ENCODE peak calls at places on chromosome 21, in eight cellular contexts. U, E, M, Z, Y, B, H and K are unnamed samples.
A peak's percentile ranks its signal among the peaks of the same experiment; 100 is the strongest.

GRCh38 chr21:42520628-42521253 is 7.1 kb downstream of the SLC37A1 start:
- DNase-seq in U (no peak), E (no peak), M (no peak), Z (no peak), Y (no peak), B (no peak), H (no peak), K (no peak)

GRCh38 chr21:33109574-33110339 is 39.8 kb downstream of the OLIG1 start:
- DNase-seq in U (no peak), E (no peak), M (no peak), Z (no peak), Y (no peak), B (no peak), H (no peak), K (peak; percentile 59)

GRCh38 chr21:31351973-31352372 is 7.9 kb upstream of the TIAM1 start:
- DNase-seq in U (no peak), E (no peak), M (no peak), Z (no peak), Y (no peak), B (no peak), H (no peak), K (no peak)

GRCh38 chr21:43832648-43833047 is 32.4 kb upstream of the AGPAT3 start:
- DNase-seq in U (no peak), E (no peak), M (no peak), Z (no peak), Y (no peak), B (no peak), H (no peak), K (no peak)

GRCh38 chr21:29277442-29277841 is 21.3 kb upstream of the BACH1 start:
- DNase-seq in U (no peak), E (no peak), M (no peak), Z (no peak), Y (no peak), B (no peak), H (no peak), K (no peak)

GRCh38 chr21:33026299-33026858 is 644 bp downstream of the OLIG2 start:
- DNase-seq in U (no peak), E (no peak), M (no peak), Z (no peak), Y (no peak), B (no peak), H (no peak), K (no peak)

GRCh38 chr21:19529031-19529430 is 1125.4 kb upstream of the TMPRSS15 start:
- DNase-seq in U (no peak), E (no peak), M (no peak), Z (no peak), Y (no peak), B (no peak), H (no peak), K (no peak)

GRCh38 chr21:26405735-26406361 is 167.2 kb downstream of the CYYR1 start:
- DNase-seq in U (no peak), E (no peak), M (peak; percentile 83), Z (peak; percentile 72), Y (no peak), B (peak; percentile 49), H (peak; percentile 50), K (peak; percentile 56)

GRCh38 chr21:40595806-40596205 is 251.2 kb downstream of the DSCAM start:
- DNase-seq in U (no peak), E (no peak), M (no peak), Z (no peak), Y (no peak), B (no peak), H (no peak), K (no peak)

GRCh38 chr21:26365849-26366248 is 195.3 kb upstream of the APP start:
- DNase-seq in U (no peak), E (no peak), M (no peak), Z (no peak), Y (no peak), B (no peak), H (no peak), K (no peak)

GRCh38 chr21:41751621-41752020 is 15.2 kb downstream of the RIPK4 start:
- DNase-seq in U (no peak), E (no peak), M (no peak), Z (no peak), Y (no peak), B (no peak), H (no peak), K (no peak)

GRCh38 chr21:39737376-39738000 is 7.5 kb upstream of the IGSF5 start:
- DNase-seq in U (no peak), E (no peak), M (no peak), Z (no peak), Y (no peak), B (no peak), H (no peak), K (no peak)

GRCh38 chr21:14952916-14953315 is 111.9 kb downstream of the NRIP1 start:
- DNase-seq in U (no peak), E (no peak), M (peak; percentile 41), Z (no peak), Y (no peak), B (no peak), H (no peak), K (no peak)

GRCh38 chr21:42508371-42508770 is 5.3 kb upstream of the SLC37A1 start:
- DNase-seq in U (no peak), E (no peak), M (no peak), Z (no peak), Y (no peak), B (no peak), H (no peak), K (no peak)

GRCh38 chr21:28639742-28640141 is 352.9 kb downstream of the LTN1 start:
- DNase-seq in U (peak; percentile 38), E (no peak), M (peak; percentile 73), Z (no peak), Y (no peak), B (no peak), H (no peak), K (no peak)

DNA sequence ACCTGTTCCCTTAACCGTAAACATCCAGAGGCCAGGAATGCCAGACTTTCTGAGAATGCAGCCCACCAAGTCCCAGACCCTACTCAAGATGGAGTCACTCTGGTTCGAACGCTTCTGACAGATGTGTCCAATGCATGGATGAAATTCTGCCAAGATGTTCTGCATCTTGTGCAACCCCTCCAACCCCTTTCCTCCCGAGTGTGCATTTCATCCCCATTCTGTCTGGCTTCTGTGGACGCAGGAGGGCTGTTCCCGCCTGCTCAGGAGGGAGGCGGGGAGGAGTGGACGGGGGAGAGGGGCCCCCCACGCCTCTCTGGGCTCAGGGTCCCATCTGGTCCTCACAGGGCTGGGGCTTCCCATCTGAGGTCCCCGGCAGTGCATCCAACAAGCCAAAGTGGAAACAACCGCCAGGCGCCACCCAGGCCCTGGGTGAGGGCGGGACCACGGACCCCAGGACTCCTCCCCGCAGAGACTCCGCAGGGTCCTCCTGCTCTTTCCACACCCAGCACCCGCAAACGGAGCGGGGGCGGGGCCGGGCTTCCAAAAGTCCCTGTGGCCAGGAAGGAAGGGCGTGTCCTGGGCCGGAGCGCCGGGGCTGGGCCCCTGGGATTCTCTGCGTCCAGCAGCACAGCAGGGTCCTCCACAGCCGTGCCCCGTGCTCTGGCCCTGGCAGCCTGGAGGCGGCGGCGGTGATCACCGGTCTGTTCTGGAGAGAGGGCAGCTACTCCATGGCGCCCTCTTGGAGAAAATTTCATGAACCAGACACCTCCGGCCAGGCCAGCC is 27.7 kb upstream of the SUMO3 start:
- DNase-seq in U (peak; percentile 65), E (no peak), M (peak; percentile 85), Z (peak; percentile 24), Y (peak; percentile 55), B (no peak), H (no peak), K (peak; percentile 94)
- H3K4me3 ChIP-seq in U (peak overlapping the region; percentile 22), E (peak overlapping the region; percentile 52), M (peak overlapping the region; percentile 13), Z (peak overlapping the region; percentile 13), Y (peak overlapping the region; percentile 65), B (peak overlapping the region; percentile 39), H (peak overlapping the region; percentile 49), K (peak overlapping the region; percentile 25)

DNA sequence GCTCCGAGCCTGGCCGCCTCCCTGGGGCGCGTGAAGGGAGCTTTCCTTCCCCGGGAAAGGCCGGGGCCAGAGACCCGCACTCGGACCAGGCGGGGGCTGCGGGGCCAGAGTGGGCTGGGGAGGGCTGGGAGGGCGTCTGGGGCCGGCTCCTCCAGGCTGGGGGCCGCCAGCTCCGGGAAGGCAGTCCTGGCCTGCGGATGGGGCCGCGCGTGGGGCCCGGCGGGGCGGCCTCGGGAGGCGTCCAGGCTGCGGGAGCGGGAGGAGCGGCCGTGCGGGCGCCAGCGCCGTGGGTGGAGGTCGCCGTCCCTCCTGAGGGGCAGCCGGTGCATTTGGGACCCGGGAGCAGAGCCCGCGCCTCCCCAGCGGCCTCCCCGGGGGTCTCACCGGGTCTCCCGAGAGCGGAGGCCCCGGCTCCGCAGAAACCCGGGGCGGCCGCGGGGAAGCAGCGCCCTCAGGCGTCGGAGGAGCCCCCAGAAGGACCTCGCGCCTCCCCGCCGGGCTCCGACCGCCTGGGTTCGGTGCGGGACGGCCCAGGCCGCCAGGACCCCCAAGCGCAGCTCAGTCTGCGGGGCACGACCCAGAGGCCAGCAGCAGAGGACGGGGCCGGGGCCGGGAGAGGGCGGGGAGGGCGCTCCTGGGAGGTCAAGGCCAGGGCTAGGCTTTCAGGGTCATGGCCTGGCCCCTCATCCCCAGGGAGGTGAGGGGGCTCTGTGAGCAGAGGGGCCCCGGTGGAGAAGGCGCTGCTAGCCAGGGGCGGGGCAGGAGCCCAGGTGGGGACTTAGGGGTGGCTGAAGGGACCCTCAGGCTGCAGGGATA is 7.3 kb upstream of the SLX9 start:
- DNase-seq in U (no peak), E (no peak), M (peak; percentile 47), Z (no peak), Y (no peak), B (no peak), H (no peak), K (no peak)
- H3K4me3 ChIP-seq in U (peak overlapping the region; percentile 25), E (peak overlapping the region; percentile 51), M (peak overlapping the region; percentile 29), Z (peak overlapping the region; percentile 44), Y (peak overlapping the region; percentile 55), B (no peak overlapping the region), H (peak overlapping the region; percentile 25), K (peak overlapping the region; percentile 13)

DNA sequence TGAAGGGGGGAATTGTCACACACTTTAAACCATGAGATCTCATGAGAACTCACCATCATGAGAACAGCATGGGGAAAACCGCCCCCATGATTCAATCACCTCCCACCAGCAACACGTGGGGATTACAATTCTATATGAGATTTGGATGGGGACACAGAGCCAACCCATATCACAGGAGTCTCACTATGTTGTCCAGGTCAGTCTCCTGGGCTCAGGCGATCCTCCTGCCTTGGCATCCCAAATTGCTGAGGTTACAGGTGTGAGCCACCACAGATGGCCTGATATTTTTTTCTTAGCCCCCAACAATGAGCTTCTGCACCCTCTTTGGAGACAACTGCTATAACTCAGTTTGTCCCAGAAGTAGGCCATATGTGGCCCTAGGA is 22.5 kb upstream of the MORC3 start:
- DNase-seq in U (no peak), E (no peak), M (no peak), Z (no peak), Y (no peak), B (no peak), H (no peak), K (no peak)
- H3K4me3 ChIP-seq in U (no peak overlapping the region), E (no peak overlapping the region), M (no peak overlapping the region), Z (no peak overlapping the region), Y (no peak overlapping the region), B (no peak overlapping the region), H (no peak overlapping the region), K (no peak overlapping the region)

DNA sequence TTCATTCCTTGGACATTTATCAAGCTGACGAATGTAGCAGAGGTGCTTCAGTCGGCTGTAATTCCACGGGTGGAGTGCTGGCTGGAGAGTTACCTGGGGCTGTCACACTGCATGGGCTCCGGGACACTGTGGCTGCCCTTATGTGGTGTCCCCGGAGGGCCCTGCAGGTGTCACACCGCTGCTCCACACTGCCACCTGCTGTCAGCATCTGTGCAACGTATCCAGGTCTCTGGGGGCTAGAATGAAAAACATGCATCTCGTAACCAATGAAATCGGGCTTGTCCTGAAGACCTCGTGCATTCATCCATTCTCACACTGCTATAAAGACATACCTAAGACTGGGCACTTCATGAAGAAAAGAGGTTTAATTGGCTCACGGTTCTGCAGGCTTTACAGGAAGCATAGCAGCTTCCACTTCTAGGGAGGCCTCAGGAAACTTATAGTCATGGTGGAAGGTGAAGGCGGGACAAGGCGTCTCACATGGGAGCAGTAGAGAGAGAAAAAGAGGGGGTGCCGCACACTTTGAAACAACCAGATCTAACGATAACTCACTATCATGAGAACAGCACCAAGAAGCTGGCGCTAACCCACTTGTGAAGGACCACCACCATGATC is 46.7 kb upstream of the PCBP3 start:
- DNase-seq in U (peak; percentile 70), E (peak; percentile 29), M (peak; percentile 49), Z (peak; percentile 28), Y (peak; percentile 57), B (no peak), H (no peak), K (peak; percentile 87)
- H3K4me3 ChIP-seq in U (no peak overlapping the region), E (no peak overlapping the region), M (no peak overlapping the region), Z (no peak overlapping the region), Y (no peak overlapping the region), B (no peak overlapping the region), H (no peak overlapping the region), K (no peak overlapping the region)